ENCODE peak calls at places on chromosomes 13 and 19, in ten cellular contexts. One of them, this sample, is unnamed.
A peak's percentile ranks its signal among the peaks of the same experiment; 100 is the strongest.

GRCh38 chr13:99331881-99332293 is 24.7 kb upstream of the GPR183 start:
- DNase-seq in effector memory CD4-positive, alpha-beta T cell: no peak
- DNase-seq in GM23248: no peak
- DNase-seq in activated CD8-positive, alpha-beta T cell treated with anti-CD3 and anti-CD28 coated beads for 36 hours: peak; percentile 57
- DNase-seq in activated CD4-positive, alpha-beta T cell treated with anti-CD3 and anti-CD28 coated beads for 1 hour: no peak
- DNase-seq in Calu3: no peak
- DNase-seq in posterior cingulate gyrus: no peak
- DNase-seq in CD8-positive, alpha-beta memory T cell: no peak
- DNase-seq in GM04503: no peak
- DNase-seq in SK-N-DZ: no peak
- DNase-seq in this sample: no peak

GRCh38 chr19:33468361-33469170 is 53.0 kb downstream of the PEPD start:
- DNase-seq in effector memory CD4-positive, alpha-beta T cell: no peak
- DNase-seq in Calu3: no peak
- DNase-seq in GM23248: no peak
- DNase-seq in posterior cingulate gyrus: peak; percentile 54
- DNase-seq in CD8-positive, alpha-beta memory T cell: no peak
- DNase-seq in GM04503: no peak
- DNase-seq in SK-N-DZ: no peak
- DNase-seq in activated CD8-positive, alpha-beta T cell treated with anti-CD3 and anti-CD28 coated beads for 36 hours: no peak
- DNase-seq in activated CD4-positive, alpha-beta T cell treated with anti-CD3 and anti-CD28 coated beads for 1 hour: no peak
- DNase-seq in this sample: no peak

GRCh38 chr13:36430247-36431203 is 1.8 kb upstream of the CCNA1 start:
- DNase-seq in effector memory CD4-positive, alpha-beta T cell: no peak
- DNase-seq in posterior cingulate gyrus: peak; percentile 30
- DNase-seq in GM23248: peak; percentile 13
- DNase-seq in Calu3: no peak
- DNase-seq in activated CD4-positive, alpha-beta T cell treated with anti-CD3 and anti-CD28 coated beads for 1 hour: no peak
- DNase-seq in GM04503: no peak
- DNase-seq in activated CD8-positive, alpha-beta T cell treated with anti-CD3 and anti-CD28 coated beads for 36 hours: no peak
- DNase-seq in SK-N-DZ: no peak
- DNase-seq in CD8-positive, alpha-beta memory T cell: no peak
- DNase-seq in this sample: no peak

GRCh38 chr19:32688315-32688714 is 3.3 kb upstream of the NUDT19 start:
- DNase-seq in CD8-positive, alpha-beta memory T cell: no peak
- DNase-seq in GM04503: no peak
- DNase-seq in posterior cingulate gyrus: no peak
- DNase-seq in SK-N-DZ: no peak
- DNase-seq in activated CD8-positive, alpha-beta T cell treated with anti-CD3 and anti-CD28 coated beads for 36 hours: no peak
- DNase-seq in effector memory CD4-positive, alpha-beta T cell: no peak
- DNase-seq in activated CD4-positive, alpha-beta T cell treated with anti-CD3 and anti-CD28 coated beads for 1 hour: no peak
- DNase-seq in GM23248: no peak
- DNase-seq in Calu3: no peak
- DNase-seq in this sample: no peak

GRCh38 chr13:76879211-76879875 is 6.9 kb downstream of the KCTD12 start:
- DNase-seq in SK-N-DZ: no peak
- DNase-seq in effector memory CD4-positive, alpha-beta T cell: peak; percentile 20
- DNase-seq in CD8-positive, alpha-beta memory T cell: no peak
- DNase-seq in activated CD8-positive, alpha-beta T cell treated with anti-CD3 and anti-CD28 coated beads for 36 hours: peak; percentile 82
- DNase-seq in GM04503: no peak
- DNase-seq in GM23248: peak; percentile 94
- DNase-seq in activated CD4-positive, alpha-beta T cell treated with anti-CD3 and anti-CD28 coated beads for 1 hour: peak; percentile 50
- DNase-seq in Calu3: no peak
- DNase-seq in posterior cingulate gyrus: no peak
- DNase-seq in this sample: peak; percentile 31

GRCh38 chr13:107276936-107277335 is 709.0 kb upstream of the ARGLU1 start:
- DNase-seq in effector memory CD4-positive, alpha-beta T cell: no peak
- DNase-seq in activated CD8-positive, alpha-beta T cell treated with anti-CD3 and anti-CD28 coated beads for 36 hours: no peak
- DNase-seq in GM04503: no peak
- DNase-seq in CD8-positive, alpha-beta memory T cell: no peak
- DNase-seq in posterior cingulate gyrus: no peak
- DNase-seq in activated CD4-positive, alpha-beta T cell treated with anti-CD3 and anti-CD28 coated beads for 1 hour: no peak
- DNase-seq in SK-N-DZ: no peak
- DNase-seq in Calu3: no peak
- DNase-seq in GM23248: peak; percentile 68
- DNase-seq in this sample: no peak

GRCh38 chr19:46180701-46181385 is 32.8 kb downstream of the IGFL2 start:
- DNase-seq in effector memory CD4-positive, alpha-beta T cell: no peak
- DNase-seq in activated CD8-positive, alpha-beta T cell treated with anti-CD3 and anti-CD28 coated beads for 36 hours: no peak
- DNase-seq in GM04503: no peak
- DNase-seq in GM23248: peak; percentile 87
- DNase-seq in SK-N-DZ: no peak
- DNase-seq in Calu3: no peak
- DNase-seq in activated CD4-positive, alpha-beta T cell treated with anti-CD3 and anti-CD28 coated beads for 1 hour: no peak
- DNase-seq in CD8-positive, alpha-beta memory T cell: no peak
- DNase-seq in posterior cingulate gyrus: no peak
- DNase-seq in this sample: no peak

GRCh38 chr13:24153979-24154378 is 6.5 kb upstream of the SPATA13 start:
- DNase-seq in activated CD8-positive, alpha-beta T cell treated with anti-CD3 and anti-CD28 coated beads for 36 hours: no peak
- DNase-seq in posterior cingulate gyrus: no peak
- DNase-seq in GM04503: no peak
- DNase-seq in CD8-positive, alpha-beta memory T cell: no peak
- DNase-seq in SK-N-DZ: no peak
- DNase-seq in effector memory CD4-positive, alpha-beta T cell: no peak
- DNase-seq in Calu3: no peak
- DNase-seq in GM23248: no peak
- DNase-seq in activated CD4-positive, alpha-beta T cell treated with anti-CD3 and anti-CD28 coated beads for 1 hour: no peak
- DNase-seq in this sample: no peak

GRCh38 chr13:95099541-95099940 is 201.7 kb downstream of the ABCC4 start:
- DNase-seq in activated CD8-positive, alpha-beta T cell treated with anti-CD3 and anti-CD28 coated beads for 36 hours: no peak
- DNase-seq in posterior cingulate gyrus: no peak
- DNase-seq in activated CD4-positive, alpha-beta T cell treated with anti-CD3 and anti-CD28 coated beads for 1 hour: no peak
- DNase-seq in CD8-positive, alpha-beta memory T cell: no peak
- DNase-seq in GM23248: no peak
- DNase-seq in GM04503: no peak
- DNase-seq in Calu3: no peak
- DNase-seq in effector memory CD4-positive, alpha-beta T cell: no peak
- DNase-seq in SK-N-DZ: no peak
- DNase-seq in this sample: no peak

GRCh38 chr19:3146677-3147100 is 10.9 kb downstream of the GNA15 start:
- DNase-seq in posterior cingulate gyrus: no peak
- DNase-seq in GM23248: no peak
- DNase-seq in effector memory CD4-positive, alpha-beta T cell: peak; percentile 63
- DNase-seq in activated CD4-positive, alpha-beta T cell treated with anti-CD3 and anti-CD28 coated beads for 1 hour: peak; percentile 55
- DNase-seq in CD8-positive, alpha-beta memory T cell: peak; percentile 53
- DNase-seq in GM04503: no peak
- DNase-seq in Calu3: peak; percentile 42
- DNase-seq in activated CD8-positive, alpha-beta T cell treated with anti-CD3 and anti-CD28 coated beads for 36 hours: peak; percentile 73
- DNase-seq in SK-N-DZ: no peak
- DNase-seq in this sample: peak; percentile 74

GRCh38 chr13:42071667-42072419 is 23.4 kb downstream of the DGKH start:
- DNase-seq in activated CD8-positive, alpha-beta T cell treated with anti-CD3 and anti-CD28 coated beads for 36 hours: peak; percentile 13
- DNase-seq in effector memory CD4-positive, alpha-beta T cell: no peak
- DNase-seq in GM04503: no peak
- DNase-seq in Calu3: no peak
- DNase-seq in SK-N-DZ: peak; percentile 85
- DNase-seq in posterior cingulate gyrus: no peak
- DNase-seq in CD8-positive, alpha-beta memory T cell: no peak
- DNase-seq in GM23248: no peak
- DNase-seq in activated CD4-positive, alpha-beta T cell treated with anti-CD3 and anti-CD28 coated beads for 1 hour: no peak
- DNase-seq in this sample: no peak

GRCh38 chr19:47305309-47305751 is 4.3 kb upstream of the C5AR1 start:
- DNase-seq in activated CD8-positive, alpha-beta T cell treated with anti-CD3 and anti-CD28 coated beads for 36 hours: peak; percentile 55
- DNase-seq in GM04503: peak; percentile 67
- DNase-seq in GM23248: peak; percentile 95
- DNase-seq in CD8-positive, alpha-beta memory T cell: peak; percentile 51
- DNase-seq in Calu3: peak; percentile 86
- DNase-seq in activated CD4-positive, alpha-beta T cell treated with anti-CD3 and anti-CD28 coated beads for 1 hour: peak; percentile 32
- DNase-seq in SK-N-DZ: peak; percentile 59
- DNase-seq in posterior cingulate gyrus: no peak
- DNase-seq in effector memory CD4-positive, alpha-beta T cell: peak; percentile 47
- DNase-seq in this sample: peak; percentile 66

GRCh38 chr13:100269837-100270236 is 180.9 kb downstream of the PCCA start:
- DNase-seq in GM04503: peak; percentile 27
- DNase-seq in effector memory CD4-positive, alpha-beta T cell: no peak
- DNase-seq in CD8-positive, alpha-beta memory T cell: no peak
- DNase-seq in activated CD4-positive, alpha-beta T cell treated with anti-CD3 and anti-CD28 coated beads for 1 hour: no peak
- DNase-seq in activated CD8-positive, alpha-beta T cell treated with anti-CD3 and anti-CD28 coated beads for 36 hours: no peak
- DNase-seq in GM23248: peak; percentile 31
- DNase-seq in posterior cingulate gyrus: peak; percentile 38
- DNase-seq in SK-N-DZ: no peak
- DNase-seq in Calu3: no peak
- DNase-seq in this sample: no peak

GRCh38 chr13:27973956-27974662 is 5.0 kb upstream of the CDX2 start:
- DNase-seq in effector memory CD4-positive, alpha-beta T cell: no peak
- DNase-seq in Calu3: no peak
- DNase-seq in GM04503: no peak
- DNase-seq in CD8-positive, alpha-beta memory T cell: no peak
- DNase-seq in activated CD4-positive, alpha-beta T cell treated with anti-CD3 and anti-CD28 coated beads for 1 hour: no peak
- DNase-seq in GM23248: no peak
- DNase-seq in SK-N-DZ: no peak
- DNase-seq in activated CD8-positive, alpha-beta T cell treated with anti-CD3 and anti-CD28 coated beads for 36 hours: no peak
- DNase-seq in posterior cingulate gyrus: no peak
- DNase-seq in this sample: no peak

GRCh38 chr19:29596885-29597525 is 9.1 kb upstream of the POP4 start:
- DNase-seq in CD8-positive, alpha-beta memory T cell: no peak
- DNase-seq in activated CD8-positive, alpha-beta T cell treated with anti-CD3 and anti-CD28 coated beads for 36 hours: no peak
- DNase-seq in Calu3: peak; percentile 24
- DNase-seq in GM04503: no peak
- DNase-seq in GM23248: peak; percentile 43
- DNase-seq in effector memory CD4-positive, alpha-beta T cell: no peak
- DNase-seq in activated CD4-positive, alpha-beta T cell treated with anti-CD3 and anti-CD28 coated beads for 1 hour: no peak
- DNase-seq in SK-N-DZ: peak; percentile 28
- DNase-seq in posterior cingulate gyrus: no peak
- DNase-seq in this sample: no peak

GRCh38 chr13:85170372-85170771 is 628.8 kb downstream of the SLITRK6 start:
- DNase-seq in CD8-positive, alpha-beta memory T cell: no peak
- DNase-seq in activated CD4-positive, alpha-beta T cell treated with anti-CD3 and anti-CD28 coated beads for 1 hour: no peak
- DNase-seq in posterior cingulate gyrus: no peak
- DNase-seq in GM23248: no peak
- DNase-seq in SK-N-DZ: no peak
- DNase-seq in Calu3: no peak
- DNase-seq in effector memory CD4-positive, alpha-beta T cell: no peak
- DNase-seq in GM04503: no peak
- DNase-seq in activated CD8-positive, alpha-beta T cell treated with anti-CD3 and anti-CD28 coated beads for 36 hours: no peak
- DNase-seq in this sample: no peak

GRCh38 chr13:40878823-40879222 is 89.4 kb downstream of the SLC25A15 start:
- DNase-seq in activated CD8-positive, alpha-beta T cell treated with anti-CD3 and anti-CD28 coated beads for 36 hours: no peak
- DNase-seq in activated CD4-positive, alpha-beta T cell treated with anti-CD3 and anti-CD28 coated beads for 1 hour: no peak
- DNase-seq in GM04503: no peak
- DNase-seq in posterior cingulate gyrus: no peak
- DNase-seq in SK-N-DZ: no peak
- DNase-seq in GM23248: no peak
- DNase-seq in Calu3: no peak
- DNase-seq in CD8-positive, alpha-beta memory T cell: no peak
- DNase-seq in effector memory CD4-positive, alpha-beta T cell: no peak
- DNase-seq in this sample: no peak

GRCh38 chr19:18931316-18932162 is 9.5 kb downstream of the HOMER3 start:
- DNase-seq in Calu3: no peak
- DNase-seq in SK-N-DZ: no peak
- DNase-seq in activated CD4-positive, alpha-beta T cell treated with anti-CD3 and anti-CD28 coated beads for 1 hour: no peak
- DNase-seq in posterior cingulate gyrus: no peak
- DNase-seq in GM23248: no peak
- DNase-seq in effector memory CD4-positive, alpha-beta T cell: no peak
- DNase-seq in GM04503: no peak
- DNase-seq in CD8-positive, alpha-beta memory T cell: no peak
- DNase-seq in activated CD8-positive, alpha-beta T cell treated with anti-CD3 and anti-CD28 coated beads for 36 hours: no peak
- DNase-seq in this sample: no peak

This sample was measured in T-helper 9 cell.